ENCODE peak calls at places on chromosomes 13 and 19, in seven cellular contexts. W, Y, R, P, E, I and T are unnamed samples. For H3K4me1, the result is how much of the 10 kb centered on the place peaks cover.

GRCh38 chr19:38942471-38943181 is 11.9 kb downstream of the MRPS12 start:
- DNase-seq in W (no peak), Y (no peak), R (no peak), P (peak), E (no peak), I (no peak), T (no peak)

GRCh38 chr19:5178841-5179625 is 161.6 kb downstream of the PTPRS start:
- DNase-seq in W (no peak), Y (no peak), R (no peak), P (no peak), E (no peak), I (no peak), T (no peak)

GRCh38 chr19:6220385-6221191 is 59.2 kb downstream of the MLLT1 start:
- DNase-seq in W (no peak), Y (peak), R (peak), P (peak), E (peak), I (no peak), T (peak)

GRCh38 chr19:41904118-41904870 is 21.3 kb downstream of the ARHGEF1 start:
- DNase-seq in W (no peak), Y (no peak), R (no peak), P (no peak), E (peak), I (no peak), T (no peak)

GRCh38 chr13:34364633-34365032 is 546.7 kb downstream of the RFC3 start:
- DNase-seq in W (no peak), Y (no peak), R (no peak), P (no peak), E (no peak), I (no peak), T (no peak)

GRCh38 chr19:51422053-51422448 is 4.6 kb upstream of the SIGLEC10 start:
- DNase-seq in W (peak), Y (peak), R (no peak), P (peak), E (peak), I (peak), T (peak)

GRCh38 chr19:42130254-42130573 is 2.0 kb downstream of the POU2F2 start:
- DNase-seq in W (no peak), Y (no peak), R (no peak), P (no peak), E (no peak), I (no peak), T (no peak)

GRCh38 chr13:34816118-34816517 is 126.0 kb upstream of the NBEA start:
- DNase-seq in W (no peak), Y (no peak), R (no peak), P (no peak), E (no peak), I (no peak), T (no peak)

GRCh38 chr13:31686660-31687430 is 52.5 kb upstream of the RXFP2 start:
- DNase-seq in W (no peak), Y (no peak), R (no peak), P (no peak), E (no peak), I (no peak), T (no peak)

GRCh38 chr19:4573682-4574081 is 14.2 kb upstream of the SEMA6B start:
- DNase-seq in W (no peak), Y (no peak), R (no peak), P (no peak), E (no peak), I (no peak), T (no peak)

GRCh38 chr19:1865172-1866010 is 2.0 kb upstream of the KLF16 start:
- DNase-seq in W (no peak), Y (no peak), R (no peak), P (no peak), E (peak), I (no peak), T (no peak)

GRCh38 chr13:107351305-107351704 is 783.4 kb upstream of the ARGLU1 start:
- DNase-seq in W (no peak), Y (no peak), R (no peak), P (no peak), E (no peak), I (no peak), T (no peak)

GRCh38 chr13:32098275-32098674 is 66.7 kb downstream of the FRY start:
- DNase-seq in W (no peak), Y (no peak), R (no peak), P (no peak), E (no peak), I (no peak), T (no peak)

GRCh38 chr19:5635427-5635826 is 12.5 kb downstream of the SAFB start:
- DNase-seq in W (no peak), Y (no peak), R (no peak), P (no peak), E (no peak), I (no peak), T (no peak)

GRCh38 chr13:31625115-31625514 is 114.2 kb upstream of the RXFP2 start:
- DNase-seq in W (no peak), Y (no peak), R (no peak), P (no peak), E (no peak), I (no peak), T (no peak)

GRCh38 chr19:35041548-35042055 is at the start of gene HPN:
- DNase-seq in W (no peak), Y (no peak), R (no peak), P (peak), E (peak), I (no peak), T (no peak)

DNA sequence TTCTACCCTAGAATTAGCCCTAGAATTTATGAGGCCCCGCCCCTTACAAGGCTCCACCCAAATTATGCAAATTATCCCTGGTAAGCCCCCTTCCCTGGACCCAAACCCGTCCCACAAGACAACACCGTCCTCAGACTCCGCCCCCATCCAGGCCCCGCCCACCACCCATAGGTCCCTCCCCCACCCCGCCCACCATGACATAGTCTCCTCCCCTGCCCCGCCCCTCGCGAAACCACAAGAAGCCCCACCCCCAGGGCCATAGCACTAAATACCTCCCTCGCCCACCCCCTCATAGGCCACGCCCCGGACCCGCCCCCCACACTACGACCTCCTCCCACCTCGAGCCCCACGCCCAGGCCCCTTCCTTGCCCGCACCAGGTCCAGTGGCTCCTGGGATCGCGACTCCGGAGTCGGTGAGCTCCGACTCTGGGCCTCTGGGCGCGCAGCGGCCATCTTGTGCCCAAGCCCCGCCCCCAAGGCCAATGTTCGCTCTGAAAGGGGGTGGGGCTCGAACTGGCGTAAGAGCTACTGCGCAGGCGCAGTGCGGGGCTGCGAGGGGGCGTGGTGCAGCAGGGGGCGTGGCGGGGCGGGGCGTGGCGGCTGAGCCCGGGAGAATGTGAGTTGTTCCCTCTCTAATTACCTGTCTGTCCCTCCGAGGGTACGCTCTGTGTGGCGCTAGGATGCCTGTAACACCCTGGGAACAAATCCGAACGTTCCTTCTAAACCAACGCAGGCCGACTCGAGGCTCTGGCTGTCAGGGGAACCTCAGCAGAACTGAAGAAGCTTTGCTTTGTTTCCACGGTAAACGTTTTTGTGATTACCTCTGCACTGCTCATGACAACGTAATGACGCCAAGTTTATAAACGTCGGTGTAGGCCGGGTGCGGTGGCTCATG is at the start of gene ZNF784:
- DNase-seq in W (peak), Y (peak), R (peak), P (peak), E (peak), I (peak), T (peak)
- TF ChIP-seq POLR2A in W (peak), Y (no peak), R (peak), P (peak), E (no peak), I (peak), T (no peak)

GRCh38 chr19:662962-663681 is at the start of gene RNF126:
- DNase-seq in W (peak), Y (peak), R (peak), P (peak), E (peak), I (peak), T (peak)
- H3K4me1 ChIP-seq in W (half or more), Y (half or more), R (under half), P (under half), E (half or more), I (under half), T (under half)

DNA sequence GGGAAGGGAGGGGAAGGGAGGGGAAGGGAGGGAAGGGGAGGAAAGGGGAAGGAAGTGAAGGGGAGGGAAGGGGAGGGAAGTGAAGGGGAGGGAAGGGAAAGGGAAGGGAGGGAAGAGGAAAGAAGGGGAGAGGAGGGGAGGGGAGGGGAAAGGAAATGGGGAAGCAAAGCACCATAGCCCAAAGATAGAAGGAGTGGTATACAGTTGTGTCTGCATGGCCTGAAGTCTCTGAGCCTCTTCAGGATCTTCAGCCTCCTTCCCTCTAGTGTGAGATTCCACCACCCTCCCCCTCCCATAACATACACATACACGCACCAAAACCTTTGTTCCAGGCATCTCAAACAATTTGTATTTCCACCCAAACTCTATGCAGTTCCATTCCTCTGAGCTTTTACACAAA is 96.2 kb upstream of the SERP2 start:
- DNase-seq in W (no peak), Y (no peak), R (no peak), P (no peak), E (no peak), I (no peak), T (no peak)
- H3K27ac ChIP-seq in W (no peak), Y (no peak), R (no peak), P (no peak), E (peak), I (peak), T (no peak)

DNA sequence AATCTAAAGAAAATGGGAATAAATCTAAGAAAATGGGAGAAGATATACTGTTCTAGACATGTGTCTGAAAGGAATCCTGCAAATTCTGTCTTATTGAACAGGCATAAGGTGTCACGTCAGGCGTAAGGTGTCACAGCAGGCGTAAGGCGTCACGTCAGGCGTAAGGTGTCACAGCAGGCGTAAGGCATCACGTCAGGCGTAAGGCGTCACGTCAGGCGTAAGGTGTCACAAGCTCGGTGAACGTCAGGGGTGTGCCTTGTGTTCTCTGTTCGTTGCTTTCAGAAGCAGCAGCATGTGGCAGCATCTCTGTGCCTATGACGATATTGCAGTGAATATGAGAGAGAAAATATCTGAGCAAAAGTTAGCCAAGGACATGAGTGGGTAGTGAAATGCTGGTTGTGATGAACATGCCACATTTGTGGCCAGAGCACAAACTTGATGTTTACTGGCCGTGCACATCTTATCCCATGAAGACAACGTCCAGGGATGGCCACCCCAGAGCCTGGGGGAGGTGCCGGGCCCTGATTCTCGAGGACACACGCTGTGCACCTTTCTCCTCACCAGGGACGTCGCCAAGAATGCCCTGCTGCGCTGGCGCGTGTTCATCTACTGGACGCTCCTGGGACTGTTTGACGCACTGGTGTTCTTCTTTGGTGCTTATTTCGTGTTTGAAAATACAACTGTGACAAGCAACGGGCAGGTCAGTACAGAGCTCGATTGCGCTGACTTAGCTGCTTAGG is 107.0 kb upstream of the MCF2L start:
- DNase-seq in W (no peak), Y (no peak), R (no peak), P (no peak), E (no peak), I (no peak), T (no peak)
- TF ChIP-seq POLR2A in W (no peak), Y (no peak), R (no peak), P (no peak), E (no peak), I (no peak), T (no peak)

GRCh38 chr13:44368599-44369368 is 4.8 kb upstream of the SERP2 start:
- DNase-seq in W (peak), Y (no peak), R (no peak), P (no peak), E (no peak), I (no peak), T (no peak)
- H3K4me1 ChIP-seq in W (under half), Y (under half), R (under half), P (under half), E (under half), I (under half), T (under half)

GRCh38 chr13:113488283-113488682 is 2.2 kb downstream of the DCUN1D2 start:
- DNase-seq in W (no peak), Y (no peak), R (no peak), P (no peak), E (no peak), I (no peak), T (no peak)
- H3K27ac ChIP-seq in W (no peak), Y (no peak), R (no peak), P (no peak), E (no peak), I (peak), T (no peak)

DNA sequence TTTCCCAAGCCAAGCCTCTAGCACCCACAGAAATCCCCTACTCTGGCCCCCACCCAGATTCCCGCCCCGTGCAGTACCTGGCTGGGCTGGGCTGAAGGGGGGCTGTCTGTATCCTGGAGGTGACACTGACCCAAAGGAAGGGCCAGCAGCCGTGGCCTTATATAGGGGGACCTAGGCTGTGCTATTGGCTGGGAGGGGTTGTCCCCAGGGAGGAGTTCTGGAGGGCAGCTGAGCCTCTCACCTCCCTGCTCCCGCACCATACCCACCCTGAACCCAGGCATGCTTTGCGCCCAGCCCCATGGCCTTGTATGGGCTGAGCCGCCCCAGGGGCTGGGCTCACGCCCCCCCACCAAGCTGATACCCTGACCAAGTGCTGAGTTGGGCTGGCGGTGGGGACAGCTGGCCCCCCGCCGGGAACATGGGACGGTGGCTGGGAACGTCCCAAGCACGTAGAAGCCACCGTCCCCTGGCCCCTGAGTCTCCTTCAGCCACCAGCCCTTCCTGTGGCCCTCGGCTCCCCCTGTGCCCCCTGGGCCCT is at the start of gene CKM:
- DNase-seq in W (no peak), Y (no peak), R (no peak), P (no peak), E (no peak), I (peak), T (no peak)
- TF ChIP-seq POLR2A in W (no peak), Y (no peak), R (no peak), P (no peak), E (no peak), I (peak), T (no peak)